ENCODE peak calls at places on chromosomes 2 and 18, in nine cellular contexts. J is upper lobe of right lung, P is GM12865, Z is SK-N-SH, O is IMR-90, W is cardiac muscle cell, H is gastrocnemius medialis, D is endothelial cell, M is neural crest cell. G is an unnamed sample.

GRCh38 chr2:31319391-31320175 is 85.6 kb downstream of the EHD3 start:
- DNase-seq in M (no peak), Z (no peak), P (peak), W (no peak), J (no peak), H (peak), O (peak), D (no peak), G (no peak)

GRCh38 chr2:75481041-75481836 is 79.5 kb downstream of the EVA1A start:
- DNase-seq in P (peak), W (no peak), J (no peak), O (peak), D (no peak), H (no peak), M (no peak), Z (peak), G (peak)

GRCh38 chr18:35497006-35497333 is 790 bp downstream of the INO80C start:
- DNase-seq in W (peak), H (no peak), M (peak), J (no peak), D (no peak), Z (no peak), P (no peak), O (peak), G (peak)

GRCh38 chr2:45755585-45756330 is 104.3 kb downstream of the PRKCE start:
- DNase-seq in D (no peak), W (no peak), J (no peak), H (no peak), Z (no peak), O (peak), P (no peak), M (no peak), G (no peak)

GRCh38 chr2:12087671-12088380 is 341.4 kb downstream of the LPIN1 start:
- DNase-seq in H (no peak), J (no peak), M (no peak), O (peak), Z (no peak), D (no peak), P (no peak), W (no peak), G (peak)

GRCh38 chr18:44509048-44509447 is 171.6 kb upstream of the SETBP1 start:
- DNase-seq in W (no peak), P (no peak), M (no peak), D (no peak), Z (no peak), H (no peak), J (no peak), O (no peak), G (no peak)

GRCh38 chr18:36688020-36688965 is 140.5 kb downstream of the TPGS2 start:
- DNase-seq in M (peak), W (peak), O (peak), H (peak), J (no peak), Z (peak), D (peak), P (peak), G (peak)

GRCh38 chr18:5197032-5197434 is at the start of gene AKAIN1:
- DNase-seq in D (peak), P (peak), M (peak), W (peak), J (peak), O (peak), H (no peak), Z (peak), G (peak)

GRCh38 chr2:38581193-38582147 is 21.3 kb downstream of the HNRNPLL start:
- DNase-seq in O (peak), P (peak), W (peak), Z (peak), M (peak), H (no peak), D (no peak), J (no peak), G (peak)

GRCh38 chr2:173204316-173204715 is 128.7 kb downstream of the MAP3K20 start:
- DNase-seq in W (no peak), D (no peak), H (no peak), Z (peak), O (no peak), P (no peak), J (no peak), M (no peak), G (no peak)

GRCh38 chr2:240759454-240759853 is 60.6 kb downstream of the KIF1A start:
- DNase-seq in H (no peak), D (no peak), P (peak), W (no peak), Z (no peak), J (no peak), M (no peak), O (no peak), G (no peak)

GRCh38 chr18:10544093-10544748 is 18.4 kb downstream of the NAPG start:
- DNase-seq in J (no peak), D (peak), P (no peak), H (no peak), W (no peak), O (no peak), M (no peak), Z (no peak), G (no peak)

GRCh38 chr18:3863006-3863405 is 413.0 kb downstream of the TGIF1 start:
- DNase-seq in Z (no peak), M (no peak), D (no peak), W (no peak), O (no peak), H (no peak), P (no peak), J (no peak), G (no peak)

GRCh38 chr2:152696476-152696875 is 20.8 kb downstream of the PRPF40A start:
- DNase-seq in J (no peak), M (no peak), H (no peak), O (no peak), W (no peak), D (no peak), Z (no peak), P (no peak), G (no peak)

GRCh38 chr2:71789556-71790219 is 336.3 kb downstream of the DYSF start:
- DNase-seq in H (no peak), J (no peak), P (no peak), M (no peak), W (no peak), O (no peak), D (no peak), Z (no peak), G (no peak)

GRCh38 chr2:125643585-125643984 is 1012.4 kb upstream of the GYPC start:
- DNase-seq in M (no peak), Z (no peak), O (no peak), D (no peak), J (no peak), H (no peak), W (no peak), P (peak), G (no peak)

GRCh38 chr2:100870652-100871531 is 51.0 kb downstream of the NPAS2 start:
- DNase-seq in O (no peak), D (no peak), Z (no peak), H (no peak), M (no peak), W (no peak), J (no peak), P (no peak), G (peak)

GRCh38 chr18:3180325-3180724 is 39.4 kb downstream of the MYOM1 start:
- DNase-seq in O (peak), P (no peak), M (no peak), D (no peak), W (peak), H (no peak), J (no peak), Z (no peak), G (peak)

GRCh38 chr2:183339311-183339710 is 215.1 kb downstream of the NUP35 start:
- DNase-seq in H (no peak), P (no peak), M (no peak), W (no peak), Z (no peak), O (no peak), D (no peak), J (no peak), G (no peak)

GRCh38 chr2:18966131-18966530 is 376.8 kb upstream of the NT5C1B start:
- DNase-seq in H (no peak), Z (no peak), J (no peak), W (no peak), D (no peak), O (no peak), P (no peak), M (no peak), G (no peak)

GRCh38 chr2:39379643-39380524 is 57.2 kb downstream of the MAP4K3 start:
- DNase-seq in D (peak), M (no peak), W (peak), Z (peak), J (no peak), O (peak), H (no peak), P (peak), G (peak)

GRCh38 chr2:145601306-145601925 is 1081.5 kb upstream of the ZEB2 start:
- DNase-seq in O (peak), D (no peak), W (no peak), H (no peak), J (no peak), Z (no peak), M (no peak), P (no peak), G (no peak)

GRCh38 chr2:150042844-150043503 is 444.5 kb downstream of the RND3 start:
- DNase-seq in O (no peak), H (no peak), J (no peak), W (peak), P (no peak), D (no peak), M (no peak), Z (no peak), G (no peak)

GRCh38 chr2:101616411-101616810 is 81.1 kb upstream of the MAP4K4 start:
- DNase-seq in Z (peak), W (no peak), O (peak), P (no peak), J (no peak), H (no peak), M (no peak), D (no peak), G (no peak)

GRCh38 chr18:55998071-55998522 is 410.1 kb upstream of the TCF4 start:
- DNase-seq in O (peak), Z (peak), P (no peak), M (peak), D (no peak), J (no peak), W (peak), H (no peak), G (peak)

GRCh38 chr2:191126386-191126785 is 24.4 kb downstream of the STAT4 start:
- DNase-seq in M (no peak), P (no peak), Z (no peak), W (no peak), D (no peak), O (no peak), J (no peak), H (no peak), G (no peak)

GRCh38 chr2:195819276-195819675 is 162.2 kb downstream of the SLC39A10 start:
- DNase-seq in Z (no peak), O (peak), M (no peak), P (no peak), J (no peak), H (no peak), D (no peak), W (no peak), G (no peak)

GRCh38 chr2:154391051-154391450 is 307.4 kb upstream of the KCNJ3 start:
- DNase-seq in M (no peak), D (no peak), W (no peak), O (no peak), Z (no peak), J (no peak), H (no peak), P (no peak), G (no peak)

GRCh38 chr2:222055328-222055727 is 243.5 kb downstream of the PAX3 start:
- DNase-seq in H (no peak), J (no peak), D (no peak), M (no peak), P (no peak), W (no peak), Z (no peak), O (no peak), G (no peak)

GRCh38 chr2:222054813-222055212 is 244.0 kb downstream of the PAX3 start:
- DNase-seq in W (no peak), O (no peak), J (no peak), M (no peak), H (no peak), Z (no peak), P (no peak), D (no peak), G (no peak)

GRCh38 chr2:222049946-222050345 is 248.9 kb downstream of the PAX3 start:
- DNase-seq in M (no peak), O (peak), P (no peak), W (no peak), H (no peak), D (no peak), J (no peak), Z (no peak), G (peak)

GRCh38 chr2:222050981-222051380 is 247.8 kb downstream of the PAX3 start:
- DNase-seq in M (no peak), O (no peak), Z (no peak), H (no peak), J (no peak), W (no peak), P (no peak), D (no peak), G (peak)

GRCh38 chr2:222052934-222053367 is 245.8 kb downstream of the PAX3 start:
- DNase-seq in H (no peak), O (no peak), D (peak), Z (no peak), W (peak), J (no peak), M (no peak), P (peak), G (no peak)
- TF ChIP-seq CTCF in H (no peak), O (no peak), D (peak), Z (peak), W (peak), J (no peak), M (peak), P (no peak), G (peak)

GRCh38 chr18:46830633-46831032 is 73.8 kb upstream of the ST8SIA5 start:
- DNase-seq in J (no peak), P (no peak), M (no peak), Z (no peak), H (no peak), W (no peak), O (no peak), D (no peak), G (no peak)

GRCh38 chr18:46833899-46834298 is 77.0 kb upstream of the ST8SIA5 start:
- DNase-seq in O (no peak), Z (no peak), H (no peak), J (no peak), P (no peak), M (no peak), W (no peak), D (no peak), G (no peak)

GRCh38 chr18:46831434-46831833 is 74.6 kb upstream of the ST8SIA5 start:
- DNase-seq in O (no peak), Z (no peak), H (no peak), J (no peak), D (no peak), P (no peak), M (no peak), W (no peak), G (no peak)

GRCh38 chr18:46832856-46833255 is 76.0 kb upstream of the ST8SIA5 start:
- DNase-seq in J (no peak), D (no peak), P (no peak), H (no peak), M (no peak), O (no peak), W (no peak), Z (no peak), G (no peak)

DNA sequence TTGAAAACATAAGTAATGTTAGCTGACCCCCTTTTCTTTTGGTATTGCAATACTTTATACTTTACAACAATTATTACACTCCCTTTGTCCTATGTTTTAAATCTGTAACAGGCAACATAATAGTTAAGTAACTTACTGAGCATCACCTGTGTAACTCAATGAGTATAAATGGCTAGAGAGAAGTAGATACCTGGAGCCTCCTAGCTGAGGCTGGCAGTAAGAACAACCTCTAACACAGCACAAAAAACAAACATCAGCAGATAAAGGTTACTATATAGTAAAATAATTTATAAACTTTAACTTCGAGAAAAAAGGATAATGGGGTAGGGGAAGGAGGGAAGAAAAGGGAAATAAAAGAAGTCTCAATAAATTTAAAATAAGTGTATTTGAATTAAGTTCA is 73.1 kb upstream of the ST8SIA5 start:
- DNase-seq in J (no peak), D (no peak), O (no peak), H (no peak), W (no peak), Z (no peak), P (no peak), M (no peak), G (no peak)
- TF ChIP-seq CTCF in J (no peak), D (no peak), O (no peak), H (no peak), W (no peak), Z (no peak), P (no peak), M (no peak), G (no peak)

DNA sequence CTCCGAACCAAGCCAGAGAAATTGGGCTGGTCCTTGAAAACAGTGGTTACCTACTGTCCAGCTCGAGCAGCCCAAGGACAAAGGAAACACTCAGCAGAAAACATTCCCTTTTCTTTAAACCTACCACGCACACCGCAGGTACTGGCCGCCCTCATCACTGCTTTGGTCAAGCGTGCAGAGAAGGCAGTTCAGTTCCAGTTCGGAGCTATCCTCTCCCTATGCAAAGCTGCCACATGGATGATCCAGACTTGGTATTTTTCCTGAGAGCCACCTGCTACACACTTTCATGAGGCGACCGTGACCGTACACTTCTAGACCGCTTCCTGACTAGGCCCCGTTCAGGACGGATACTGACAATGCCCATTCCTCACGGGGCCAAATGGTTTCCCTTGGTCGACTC is 4.3 kb upstream of the POLR2D start:
- DNase-seq in O (no peak), J (no peak), P (no peak), H (no peak), W (no peak), M (no peak), Z (no peak), D (no peak), G (no peak)
- TF ChIP-seq CTCF in O (no peak), J (no peak), P (no peak), H (no peak), W (no peak), M (no peak), Z (no peak), D (no peak), G (no peak)

DNA sequence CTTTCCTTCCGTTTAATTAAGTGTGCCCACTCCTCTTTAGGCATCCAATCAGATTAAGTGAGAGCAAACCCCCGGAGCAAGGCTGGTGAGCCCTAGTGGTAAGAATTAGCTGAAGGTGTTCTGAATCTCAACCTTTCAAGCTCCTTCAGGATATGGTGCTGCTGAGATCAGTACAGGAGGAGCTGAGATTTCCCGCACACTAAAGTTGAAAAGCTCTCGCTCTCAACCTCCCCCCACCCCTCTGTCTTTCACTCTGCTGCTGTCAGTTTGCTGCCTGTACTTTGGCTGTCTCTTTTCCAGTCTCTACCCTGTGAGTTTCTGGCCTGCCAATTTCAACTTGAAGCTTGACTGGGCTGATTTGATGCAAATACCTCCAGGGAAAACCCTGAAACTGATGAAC is 15.7 kb downstream of the ZEB2 start:
- DNase-seq in D (no peak), Z (no peak), J (no peak), H (no peak), M (no peak), O (no peak), P (no peak), W (peak), G (no peak)
- TF ChIP-seq CTCF in D (no peak), Z (no peak), J (no peak), H (no peak), M (no peak), O (peak), P (no peak), W (peak), G (no peak)

DNA sequence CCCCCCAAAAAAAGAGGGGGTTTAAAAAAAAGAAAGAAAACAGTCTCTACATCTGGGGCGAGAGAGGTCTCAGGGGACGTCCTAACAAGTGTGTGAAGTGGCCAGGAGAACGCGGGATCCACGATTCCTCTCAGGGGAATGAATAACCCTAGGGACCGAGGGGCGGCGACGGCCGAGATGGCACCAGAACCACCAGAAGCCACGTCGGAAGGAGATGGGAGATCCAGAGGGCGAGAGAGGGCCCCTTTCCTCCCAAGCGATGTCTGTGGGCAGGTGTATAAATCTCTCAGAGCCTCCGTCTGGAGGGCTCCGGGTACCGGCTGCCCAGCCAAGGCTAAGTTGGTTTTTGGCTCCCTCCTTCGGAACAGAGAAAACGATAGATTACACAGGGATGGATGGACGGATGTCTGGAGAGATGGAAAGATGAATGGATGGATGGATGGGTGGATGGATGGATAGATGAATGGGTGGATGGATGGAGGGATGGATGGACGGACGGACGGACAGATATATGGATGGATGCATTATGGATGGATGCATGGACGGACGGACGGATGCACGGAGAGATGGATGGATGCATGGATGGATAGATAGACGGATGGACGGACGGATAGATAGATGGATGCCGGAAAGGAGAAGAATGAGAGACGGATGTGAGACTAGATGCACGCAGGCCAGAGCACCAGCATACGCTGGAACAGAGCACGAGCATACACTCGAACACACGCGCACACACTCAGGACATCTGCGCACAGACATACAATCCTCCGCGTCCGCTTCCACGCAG is 1.6 kb downstream of the EPHA4 start:
- DNase-seq in W (peak), J (no peak), P (peak), O (peak), Z (peak), D (peak), H (no peak), M (peak), G (peak)
- TF ChIP-seq CTCF in W (peak), J (no peak), P (no peak), O (peak), Z (no peak), D (no peak), H (no peak), M (no peak), G (peak)